ENCODE peak calls at places on chromosomes 16 and 17, in six cellular contexts. B is H9, F is H1, X is mesenchymal stem cell, D is IMR-90, M is neuronal stem cell. J is an unnamed sample.

GRCh38 chr17:78257810-78258322 is 26.4 kb downstream of the TMEM235 start:
- DNase-seq in B (no peak), F (no peak), X (peak), D (peak), M (no peak), J (peak)

GRCh38 chr17:9258115-9259020 is 237.1 kb downstream of the NTN1 start:
- DNase-seq in B (no peak), F (no peak), X (no peak), D (no peak), M (no peak), J (peak)

GRCh38 chr16:51374346-51374745 is 223.3 kb upstream of the SALL1 start:
- DNase-seq in B (no peak), F (no peak), X (peak), D (peak), M (no peak), J (peak)

GRCh38 chr17:3660311-3660891 is 8.0 kb downstream of the TAX1BP3 start:
- DNase-seq in B (peak), F (no peak), X (no peak), D (no peak), M (no peak), J (no peak)

GRCh38 chr16:9383281-9383680 is 291.8 kb downstream of the HAPSTR1 start:
- DNase-seq in B (no peak), F (no peak), X (no peak), D (no peak), M (no peak), J (no peak)

GRCh38 chr16:11658896-11659708 is 9.2 kb upstream of the SNN start:
- DNase-seq in B (peak), F (no peak), X (no peak), D (no peak), M (no peak), J (no peak)

GRCh38 chr16:3770530-3770929 is 53.2 kb upstream of the TRAP1 start:
- DNase-seq in B (no peak), F (no peak), X (no peak), D (no peak), M (no peak), J (no peak)

GRCh38 chr16:67752641-67753040 is 33.5 kb upstream of the GFOD2 start:
- DNase-seq in B (no peak), F (no peak), X (no peak), D (no peak), M (no peak), J (no peak)

GRCh38 chr17:77598241-77598620 is 360.3 kb upstream of the TNRC6C start:
- DNase-seq in B (no peak), F (no peak), X (no peak), D (no peak), M (no peak), J (no peak)

GRCh38 chr17:64448665-64449512 is at the start of gene MILR1:
- DNase-seq in B (no peak), F (no peak), X (peak), D (peak), M (no peak), J (no peak)

GRCh38 chr17:39606434-39607056 is 1.2 kb downstream of the NEUROD2 start:
- DNase-seq in B (peak), F (no peak), X (no peak), D (no peak), M (no peak), J (no peak)

GRCh38 chr16:524274-525011 is 3.1 kb upstream of the CAPN15 start:
- DNase-seq in B (no peak), F (no peak), X (no peak), D (no peak), M (no peak), J (no peak)

GRCh38 chr16:525123-525519 is 2.4 kb upstream of the CAPN15 start:
- DNase-seq in B (no peak), F (no peak), X (no peak), D (no peak), M (no peak), J (no peak)

GRCh38 chr16:527015-527903 is at the start of gene CAPN15:
- DNase-seq in B (peak), F (no peak), X (peak), D (peak), M (peak), J (peak)

GRCh38 chr16:525520-526180 is 1.9 kb upstream of the CAPN15 start:
- DNase-seq in B (no peak), F (no peak), X (peak), D (peak), M (no peak), J (peak)

DNA sequence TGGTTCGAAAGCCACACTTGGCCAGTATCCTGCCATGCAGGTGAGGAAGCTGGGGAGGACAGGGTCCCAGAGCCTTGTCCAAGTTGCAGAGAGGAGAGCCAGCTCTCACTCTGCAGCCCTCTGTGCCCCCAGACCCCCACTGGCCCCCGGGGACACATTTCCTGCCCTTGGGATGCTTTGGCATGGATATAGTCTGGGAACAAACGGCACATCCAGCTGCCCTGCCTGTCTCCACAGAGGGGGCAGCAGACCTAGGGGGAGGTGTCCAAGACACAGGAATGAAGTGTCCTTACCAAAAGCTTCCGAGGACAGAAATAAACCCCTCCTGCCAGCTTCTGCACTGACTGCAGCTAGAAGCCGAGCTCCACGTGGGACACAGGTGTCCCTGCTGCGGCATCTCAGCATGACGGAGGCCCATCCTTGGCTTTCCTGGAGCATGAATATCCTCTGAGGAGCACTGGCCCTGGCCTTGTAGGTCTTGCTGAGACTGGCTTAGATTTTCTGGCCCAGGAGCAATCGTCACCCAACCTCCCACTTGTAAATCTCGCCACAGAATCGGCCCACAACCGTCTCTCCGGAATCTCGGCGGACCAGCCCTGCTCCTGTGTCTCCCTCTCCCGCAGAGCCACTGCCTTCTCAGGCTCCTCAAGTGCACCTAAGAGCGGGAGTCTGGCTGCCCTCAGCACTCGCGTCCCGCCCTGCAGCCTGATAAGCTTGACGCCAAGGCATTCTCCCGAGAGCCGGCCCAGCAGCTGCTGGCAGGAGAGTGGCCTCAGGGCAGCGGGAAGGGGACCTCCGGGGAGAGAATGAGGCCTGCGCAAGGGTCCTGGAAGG is 1.1 kb upstream of the CAPN15 start:
- DNase-seq in B (no peak), F (no peak), X (peak), D (peak), M (no peak), J (peak)
- H2AFZ ChIP-seq in B (no peak), F (no peak), X (peak), D (peak), M (peak), J (peak)

DNA sequence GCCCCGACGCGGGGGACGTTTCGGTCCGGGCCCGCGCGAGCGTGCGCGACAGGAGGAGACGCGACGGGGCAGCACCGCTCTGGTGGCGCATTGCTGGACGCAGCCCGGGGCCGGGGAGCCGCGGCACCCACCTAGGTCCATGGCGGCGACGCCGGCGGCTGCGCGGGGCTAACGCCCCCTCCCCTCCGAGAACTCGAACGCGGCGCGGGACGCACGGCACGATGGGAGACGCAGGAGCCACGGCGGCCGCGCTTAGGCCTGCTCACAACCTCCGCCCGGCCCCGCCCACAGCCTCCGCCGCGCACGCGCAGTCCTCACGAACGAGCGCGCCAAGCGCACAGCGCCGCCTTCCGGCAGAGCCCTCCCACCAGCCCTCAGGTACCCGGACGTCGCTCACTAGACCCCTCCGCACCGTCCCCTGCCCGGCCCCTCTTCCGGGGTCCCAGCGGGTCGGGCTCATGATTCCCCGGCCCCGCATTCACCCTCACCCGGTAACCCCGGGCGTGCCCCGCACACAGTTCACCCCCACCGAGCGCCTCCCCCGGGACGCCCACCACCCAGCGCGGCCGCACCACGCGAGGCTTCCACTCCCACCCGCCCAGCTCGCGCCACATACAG is at the start of gene GEMIN4:
- DNase-seq in B (peak), F (peak), X (peak), D (peak), M (peak), J (peak)
- H4K8ac ChIP-seq in B (no peak), F (peak), X (peak), D (peak), M (peak), J (peak)

DNA sequence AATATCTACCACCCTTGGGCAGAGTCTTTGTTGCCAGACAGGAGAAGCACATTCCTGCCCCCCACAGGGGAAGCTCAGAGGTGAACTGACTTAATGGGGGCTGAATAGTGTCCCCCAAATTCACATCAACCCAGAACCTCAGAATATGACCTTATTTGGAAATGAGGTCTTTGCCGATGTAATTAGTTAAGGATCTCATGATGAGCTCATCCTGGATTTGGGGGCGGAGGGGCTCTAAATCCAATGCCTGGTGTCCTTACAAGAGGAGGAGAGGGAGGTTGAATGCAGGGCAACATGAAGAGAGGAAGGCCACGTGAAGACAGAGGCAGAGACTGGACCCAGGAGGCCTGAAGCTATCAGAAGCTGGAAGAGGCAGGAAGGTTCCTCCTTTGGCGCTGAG is 21.4 kb downstream of the C16orf74 start:
- DNase-seq in B (no peak), F (no peak), X (no peak), D (peak), M (no peak), J (no peak)
- H2AFZ ChIP-seq in B (no peak), F (no peak), X (no peak), D (peak), M (peak), J (no peak)

GRCh38 chr16:62392698-62393097 is 356.5 kb upstream of the CDH8 start:
- DNase-seq in B (peak), F (no peak), X (no peak), D (no peak), M (no peak), J (no peak)

DNA sequence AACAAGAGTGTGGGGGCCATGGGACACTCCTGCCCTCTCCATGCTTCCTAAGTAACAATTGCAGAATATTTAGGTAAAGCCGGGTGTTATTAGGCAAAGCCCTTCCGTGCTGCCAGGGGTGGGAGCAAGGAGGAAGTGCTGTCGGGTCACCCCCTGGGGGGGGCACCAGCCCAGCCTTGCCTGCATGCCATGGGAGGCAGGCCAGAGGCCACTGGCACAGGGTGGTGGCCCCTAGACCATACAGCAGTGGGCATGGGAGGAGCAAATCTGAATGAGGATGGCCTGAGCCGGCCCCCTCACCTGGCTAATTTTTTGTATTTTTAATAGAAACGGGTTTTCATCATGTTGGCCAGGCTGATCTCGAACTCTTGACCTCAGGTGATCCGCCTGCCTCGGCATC is 355.7 kb upstream of the CDH8 start:
- DNase-seq in B (no peak), F (no peak), X (no peak), D (no peak), M (no peak), J (no peak)
- H4K8ac ChIP-seq in B (no peak), F (no peak), X (no peak), D (no peak), M (peak), J (no peak)

DNA sequence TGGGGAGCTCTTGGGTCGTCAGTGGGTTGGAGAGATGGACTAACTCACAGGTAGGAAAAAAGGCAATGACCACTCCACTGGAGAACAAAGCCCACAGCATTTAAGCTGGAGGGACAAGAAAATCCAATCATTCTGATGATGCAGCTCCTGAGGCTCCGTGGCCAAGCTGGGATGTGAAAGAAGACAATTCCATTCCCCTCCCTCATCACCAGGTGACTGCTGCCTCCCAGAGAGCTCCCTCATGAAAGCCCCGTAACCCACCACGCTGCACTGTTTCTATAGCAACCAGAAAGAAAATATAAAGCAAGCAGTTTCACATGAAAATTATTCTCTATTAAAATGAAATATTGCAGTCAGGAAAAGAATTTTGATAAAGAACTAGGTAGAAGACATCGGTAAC is 15.2 kb downstream of the ANKRD11 start:
- DNase-seq in B (no peak), F (no peak), X (no peak), D (no peak), M (no peak), J (no peak)
- H2AFZ ChIP-seq in B (no peak), F (no peak), X (no peak), D (no peak), M (no peak), J (no peak)